ENCODE peak calls at places on chromosome 13, in seven cellular contexts. One of them, this sample, is unnamed.

GRCh38 chr13:38783992-38784875 is 97.4 kb downstream of the FREM2 start:
- DNase-seq in LNCaP clone FGC: peak
- DNase-seq in fibroblast of villous mesenchyme: no peak
- DNase-seq in activated T-cell treated with anti-CD3 and anti-CD28 coated beads, Interleukin-2, amount 50 U/mL, for 72 hours: no peak
- DNase-seq in hepatic stellate cell: no peak
- DNase-seq in HT-29: peak
- DNase-seq in nephron progenitor cell: peak
- DNase-seq in this sample: no peak

GRCh38 chr13:30752201-30752797 is 17.0 kb downstream of the ALOX5AP start:
- DNase-seq in LNCaP clone FGC: no peak
- DNase-seq in fibroblast of villous mesenchyme: peak
- DNase-seq in activated T-cell treated with anti-CD3 and anti-CD28 coated beads, Interleukin-2, amount 50 U/mL, for 72 hours: no peak
- DNase-seq in hepatic stellate cell: peak
- DNase-seq in HT-29: no peak
- DNase-seq in nephron progenitor cell: no peak
- DNase-seq in this sample: peak

GRCh38 chr13:48817166-48817802 is 158.4 kb upstream of the FNDC3A start:
- DNase-seq in LNCaP clone FGC: no peak
- DNase-seq in fibroblast of villous mesenchyme: no peak
- DNase-seq in activated T-cell treated with anti-CD3 and anti-CD28 coated beads, Interleukin-2, amount 50 U/mL, for 72 hours: no peak
- DNase-seq in hepatic stellate cell: no peak
- DNase-seq in HT-29: no peak
- DNase-seq in nephron progenitor cell: no peak
- DNase-seq in this sample: no peak

GRCh38 chr13:81929988-81930387 is 1589.1 kb upstream of the SPRY2 start:
- DNase-seq in LNCaP clone FGC: peak
- DNase-seq in fibroblast of villous mesenchyme: no peak
- DNase-seq in activated T-cell treated with anti-CD3 and anti-CD28 coated beads, Interleukin-2, amount 50 U/mL, for 72 hours: no peak
- DNase-seq in hepatic stellate cell: no peak
- DNase-seq in HT-29: peak
- DNase-seq in nephron progenitor cell: no peak
- DNase-seq in this sample: peak

GRCh38 chr13:72527333-72527732 is 200.1 kb downstream of the MZT1 start:
- DNase-seq in LNCaP clone FGC: no peak
- DNase-seq in fibroblast of villous mesenchyme: no peak
- DNase-seq in activated T-cell treated with anti-CD3 and anti-CD28 coated beads, Interleukin-2, amount 50 U/mL, for 72 hours: no peak
- DNase-seq in hepatic stellate cell: no peak
- DNase-seq in HT-29: no peak
- DNase-seq in nephron progenitor cell: no peak
- DNase-seq in this sample: no peak

GRCh38 chr13:50357586-50358118 is 342.4 kb downstream of the KCNRG start:
- DNase-seq in LNCaP clone FGC: peak
- DNase-seq in fibroblast of villous mesenchyme: peak
- DNase-seq in activated T-cell treated with anti-CD3 and anti-CD28 coated beads, Interleukin-2, amount 50 U/mL, for 72 hours: no peak
- DNase-seq in hepatic stellate cell: peak
- DNase-seq in HT-29: peak
- DNase-seq in nephron progenitor cell: peak
- DNase-seq in this sample: no peak

GRCh38 chr13:101325423-101325822 is 90.9 kb downstream of the NALCN start:
- DNase-seq in LNCaP clone FGC: no peak
- DNase-seq in fibroblast of villous mesenchyme: no peak
- DNase-seq in activated T-cell treated with anti-CD3 and anti-CD28 coated beads, Interleukin-2, amount 50 U/mL, for 72 hours: no peak
- DNase-seq in hepatic stellate cell: no peak
- DNase-seq in HT-29: no peak
- DNase-seq in nephron progenitor cell: no peak
- DNase-seq in this sample: no peak

GRCh38 chr13:112616586-112617381 is 28.8 kb upstream of the TUBGCP3 start:
- DNase-seq in LNCaP clone FGC: no peak
- DNase-seq in fibroblast of villous mesenchyme: peak
- DNase-seq in activated T-cell treated with anti-CD3 and anti-CD28 coated beads, Interleukin-2, amount 50 U/mL, for 72 hours: peak
- DNase-seq in hepatic stellate cell: peak
- DNase-seq in HT-29: peak
- DNase-seq in nephron progenitor cell: peak
- DNase-seq in this sample: peak

GRCh38 chr13:51858433-51859247 is 3.1 kb upstream of the CCDC70 start:
- DNase-seq in LNCaP clone FGC: no peak
- DNase-seq in fibroblast of villous mesenchyme: no peak
- DNase-seq in activated T-cell treated with anti-CD3 and anti-CD28 coated beads, Interleukin-2, amount 50 U/mL, for 72 hours: no peak
- DNase-seq in hepatic stellate cell: no peak
- DNase-seq in HT-29: no peak
- DNase-seq in nephron progenitor cell: no peak
- DNase-seq in this sample: no peak

GRCh38 chr13:29887651-29888050 is 37.2 kb upstream of the UBL3 start:
- DNase-seq in LNCaP clone FGC: no peak
- DNase-seq in fibroblast of villous mesenchyme: no peak
- DNase-seq in activated T-cell treated with anti-CD3 and anti-CD28 coated beads, Interleukin-2, amount 50 U/mL, for 72 hours: no peak
- DNase-seq in hepatic stellate cell: no peak
- DNase-seq in HT-29: no peak
- DNase-seq in nephron progenitor cell: no peak
- DNase-seq in this sample: no peak

GRCh38 chr13:113062691-113063090 is 42.9 kb upstream of the F7 start:
- DNase-seq in LNCaP clone FGC: no peak
- DNase-seq in fibroblast of villous mesenchyme: no peak
- DNase-seq in activated T-cell treated with anti-CD3 and anti-CD28 coated beads, Interleukin-2, amount 50 U/mL, for 72 hours: no peak
- DNase-seq in hepatic stellate cell: no peak
- DNase-seq in HT-29: no peak
- DNase-seq in nephron progenitor cell: no peak
- DNase-seq in this sample: no peak

GRCh38 chr13:90068658-90069057 is 1278.8 kb upstream of the MIR17HG start:
- DNase-seq in LNCaP clone FGC: no peak
- DNase-seq in fibroblast of villous mesenchyme: no peak
- DNase-seq in activated T-cell treated with anti-CD3 and anti-CD28 coated beads, Interleukin-2, amount 50 U/mL, for 72 hours: no peak
- DNase-seq in hepatic stellate cell: no peak
- DNase-seq in HT-29: no peak
- DNase-seq in nephron progenitor cell: no peak
- DNase-seq in this sample: no peak

GRCh38 chr13:50208826-50209335 is 193.6 kb downstream of the KCNRG start:
- DNase-seq in LNCaP clone FGC: no peak
- DNase-seq in fibroblast of villous mesenchyme: peak
- DNase-seq in activated T-cell treated with anti-CD3 and anti-CD28 coated beads, Interleukin-2, amount 50 U/mL, for 72 hours: peak
- DNase-seq in hepatic stellate cell: peak
- DNase-seq in HT-29: peak
- DNase-seq in nephron progenitor cell: peak
- DNase-seq in this sample: no peak

GRCh38 chr13:37407156-37407555 is 191.4 kb downstream of the POSTN start:
- DNase-seq in LNCaP clone FGC: no peak
- DNase-seq in fibroblast of villous mesenchyme: no peak
- DNase-seq in activated T-cell treated with anti-CD3 and anti-CD28 coated beads, Interleukin-2, amount 50 U/mL, for 72 hours: no peak
- DNase-seq in hepatic stellate cell: no peak
- DNase-seq in HT-29: no peak
- DNase-seq in nephron progenitor cell: no peak
- DNase-seq in this sample: no peak